ENCODE peak calls at places on chromosome 15, in seven cellular contexts. H is pancreas, O is cardiac muscle cell, Y is ovary, C is psoas muscle, R is spleen, W is fibroblast of lung. K is an unnamed sample.

GRCh38 chr15:27238209-27238608 is 267.2 kb downstream of the GABRG3 start:
- DNase-seq in H (no peak), O (no peak), Y (no peak), C (no peak), R (no peak), W (no peak), K (no peak)

GRCh38 chr15:39213385-39213840 is 367.5 kb upstream of the THBS1 start:
- DNase-seq in H (no peak), O (peak), Y (peak), C (no peak), R (no peak), W (peak), K (no peak)

GRCh38 chr15:32691316-32692032 is 26.3 kb upstream of the GREM1 start:
- DNase-seq in H (no peak), O (no peak), Y (no peak), C (no peak), R (no peak), W (no peak), K (no peak)

GRCh38 chr15:40137011-40137906 is 23.6 kb upstream of the BUB1B start:
- DNase-seq in H (no peak), O (no peak), Y (no peak), C (no peak), R (no peak), W (no peak), K (no peak)

GRCh38 chr15:52021892-52022540 is 3.0 kb downstream of the MAPK6 start:
- DNase-seq in H (no peak), O (no peak), Y (no peak), C (no peak), R (no peak), W (no peak), K (no peak)

GRCh38 chr15:30941520-30941919 is 37.8 kb downstream of the FAN1 start:
- DNase-seq in H (no peak), O (no peak), Y (no peak), C (no peak), R (no peak), W (no peak), K (no peak)

GRCh38 chr15:43483306-43484128 is 9.4 kb downstream of the TP53BP1 start:
- DNase-seq in H (no peak), O (peak), Y (no peak), C (no peak), R (no peak), W (no peak), K (no peak)

GRCh38 chr15:101038327-101039003 is 119.3 kb downstream of the LRRK1 start:
- DNase-seq in H (peak), O (no peak), Y (peak), C (no peak), R (peak), W (no peak), K (no peak)

GRCh38 chr15:65304393-65305143 is at the start of gene RNU5B-1:
- DNase-seq in H (peak), O (peak), Y (peak), C (peak), R (peak), W (peak), K (peak)

GRCh38 chr15:70201376-70201775 is 103.7 kb upstream of the TLE3 start:
- DNase-seq in H (no peak), O (no peak), Y (no peak), C (no peak), R (peak), W (no peak), K (no peak)

GRCh38 chr15:96252148-96252547 is 78.4 kb upstream of the NR2F2 start:
- DNase-seq in H (no peak), O (no peak), Y (no peak), C (no peak), R (no peak), W (no peak), K (no peak)

GRCh38 chr15:71545223-71545760 is 265.1 kb upstream of the NR2E3 start:
- DNase-seq in H (no peak), O (no peak), Y (no peak), C (no peak), R (no peak), W (peak), K (no peak)

GRCh38 chr15:59885832-59886231 is 118.3 kb upstream of the FOXB1 start:
- DNase-seq in H (no peak), O (peak), Y (no peak), C (no peak), R (no peak), W (peak), K (no peak)

GRCh38 chr15:101441706-101442105 is 47.8 kb downstream of the PCSK6 start:
- DNase-seq in H (no peak), O (no peak), Y (no peak), C (no peak), R (no peak), W (no peak), K (no peak)

GRCh38 chr15:39429898-39430357 is 151.0 kb upstream of the THBS1 start:
- DNase-seq in H (no peak), O (peak), Y (no peak), C (no peak), R (no peak), W (peak), K (no peak)

GRCh38 chr15:31221936-31222515 is 104.6 kb upstream of the KLF13 start:
- DNase-seq in H (no peak), O (no peak), Y (no peak), C (no peak), R (no peak), W (no peak), K (no peak)

GRCh38 chr15:92960996-92961681 is 61.0 kb downstream of the CHD2 start:
- DNase-seq in H (no peak), O (no peak), Y (no peak), C (no peak), R (no peak), W (no peak), K (no peak)

GRCh38 chr15:77863491-77864105 is 213.9 kb downstream of the TBC1D2B start:
- DNase-seq in H (no peak), O (no peak), Y (no peak), C (no peak), R (peak), W (no peak), K (no peak)
- H3K27ac ChIP-seq in H (no peak), O (no peak), Y (no peak), C (no peak), R (no peak), W (no peak), K (no peak)

GRCh38 chr15:62485170-62485720 is 320.2 kb upstream of the C2CD4B start:
- DNase-seq in H (no peak), O (no peak), Y (no peak), C (no peak), R (no peak), W (no peak), K (no peak)
- H3K27ac ChIP-seq in H (no peak), O (no peak), Y (no peak), C (no peak), R (no peak), W (no peak), K (no peak)

GRCh38 chr15:68599560-68600071 is 20.8 kb downstream of the CORO2B start:
- DNase-seq in H (no peak), O (peak), Y (peak), C (no peak), R (peak), W (peak), K (no peak)
- H3K27ac ChIP-seq in H (no peak), O (no peak), Y (peak), C (no peak), R (no peak), W (peak), K (no peak)

DNA sequence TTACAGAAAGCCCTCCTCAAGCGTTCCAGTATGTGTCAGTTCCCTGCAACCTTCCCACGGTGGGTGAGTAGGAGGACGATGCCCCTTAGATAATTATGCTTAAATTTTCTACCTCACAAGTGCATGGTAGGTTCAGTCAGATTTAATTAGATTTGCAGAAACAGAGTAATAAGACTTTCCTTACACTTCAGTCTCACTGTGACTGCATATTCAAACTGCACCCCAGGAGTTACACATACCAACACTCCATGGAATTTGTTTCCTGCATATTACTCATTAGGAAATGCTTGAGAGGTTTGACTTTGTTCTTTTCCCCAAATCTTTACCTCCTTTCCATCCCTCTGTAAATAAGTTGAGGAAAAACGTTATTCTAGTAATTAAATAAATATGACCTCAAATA is 108.8 kb downstream of the ARRDC4 start:
- DNase-seq in H (no peak), O (no peak), Y (no peak), C (no peak), R (no peak), W (no peak), K (no peak)
- H3K27ac ChIP-seq in H (no peak), O (no peak), Y (no peak), C (no peak), R (no peak), W (no peak), K (no peak)

GRCh38 chr15:56736881-56737707 is 3.8 kb upstream of the ZNF280D start:
- DNase-seq in H (no peak), O (no peak), Y (no peak), C (no peak), R (no peak), W (no peak), K (no peak)
- H3K27ac ChIP-seq in H (no peak), O (no peak), Y (peak), C (no peak), R (no peak), W (no peak), K (no peak)

GRCh38 chr15:90036343-90036742 is 35.2 kb downstream of the ZNF710 start:
- DNase-seq in H (no peak), O (no peak), Y (no peak), C (peak), R (peak), W (no peak), K (no peak)
- H3K27ac ChIP-seq in H (no peak), O (peak), Y (no peak), C (no peak), R (peak), W (peak), K (no peak)

DNA sequence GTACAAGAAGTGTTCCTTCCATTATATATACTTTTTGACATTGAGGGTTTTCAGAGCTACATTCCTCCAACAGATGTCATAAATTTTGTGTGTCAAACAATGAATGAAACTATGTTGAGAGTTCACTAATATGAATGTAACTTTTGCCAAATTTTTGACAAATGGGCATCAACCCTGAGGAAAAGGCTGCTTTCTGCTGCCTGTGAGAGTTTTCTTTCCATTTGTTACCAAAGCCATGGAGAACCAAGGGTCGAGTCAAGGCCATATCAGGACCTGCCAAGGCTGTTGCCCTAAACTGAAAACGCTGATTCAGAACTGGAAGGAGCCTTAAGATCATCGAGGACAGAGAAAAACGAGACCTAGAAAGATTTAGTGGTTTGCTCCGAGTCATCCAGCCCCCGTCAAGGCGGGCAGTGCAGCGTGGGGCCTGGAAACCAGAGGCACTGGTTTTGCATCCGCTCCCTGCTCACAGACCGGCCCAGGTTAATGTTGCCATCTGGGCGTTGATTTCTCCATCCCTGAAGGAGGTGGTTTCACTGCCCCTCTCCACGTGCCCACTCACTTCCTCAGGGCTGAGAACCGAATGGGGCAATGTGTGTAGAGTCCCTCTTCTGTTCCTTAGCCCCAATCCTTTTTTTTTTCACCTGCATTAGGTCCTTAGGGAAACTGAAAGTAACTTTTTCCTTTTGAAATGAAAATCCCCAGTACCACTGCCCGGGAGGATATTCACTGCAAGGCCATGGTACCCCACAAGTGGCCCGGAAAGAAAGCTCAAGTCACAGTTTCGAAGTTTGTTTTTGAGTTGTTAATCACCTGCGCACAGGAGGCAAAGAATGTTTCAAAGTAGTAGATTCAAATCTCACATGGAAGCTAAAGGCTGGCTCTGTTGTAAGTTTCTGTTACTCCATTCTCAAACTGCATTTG is 32.8 kb downstream of the TPM1 start:
- DNase-seq in H (no peak), O (no peak), Y (peak), C (no peak), R (no peak), W (peak), K (no peak)
- H3K27ac ChIP-seq in H (peak), O (no peak), Y (peak), C (no peak), R (no peak), W (no peak), K (no peak)

DNA sequence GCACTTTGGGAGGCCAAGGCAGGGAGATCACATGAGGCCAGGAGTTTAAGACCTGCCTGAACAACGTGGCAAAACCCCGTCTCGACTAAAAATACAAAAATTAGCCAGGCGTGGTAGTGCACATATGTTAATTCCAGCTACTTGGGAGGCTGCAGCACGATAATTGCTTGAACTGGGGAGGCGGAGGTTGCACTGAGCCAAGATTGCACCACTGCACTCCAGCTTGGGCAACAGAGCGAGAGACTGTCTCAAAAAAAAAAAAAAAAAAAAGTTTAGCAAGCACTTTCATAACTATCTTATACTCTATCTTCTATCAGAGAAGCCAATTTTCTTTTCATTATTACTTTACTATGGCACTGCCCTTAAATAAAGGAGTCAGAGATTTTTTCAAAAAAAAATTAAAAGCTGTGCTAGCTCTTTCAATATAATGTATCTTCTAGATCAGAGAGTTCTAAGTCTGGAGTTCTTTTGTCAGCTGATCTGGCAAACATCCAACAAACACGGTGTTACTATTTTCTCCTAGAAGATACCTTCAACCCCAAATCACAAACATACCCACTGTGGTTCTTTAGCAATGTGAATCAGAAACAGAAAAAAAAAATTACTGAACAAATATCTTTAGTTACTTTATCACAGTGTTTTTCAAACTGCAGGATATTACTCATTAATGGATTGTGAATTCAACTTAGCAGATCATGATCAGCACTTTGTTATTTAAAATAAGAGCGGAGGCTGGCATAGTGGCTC is 3.0 kb downstream of the ZNF770 start:
- DNase-seq in H (no peak), O (peak), Y (no peak), C (peak), R (no peak), W (peak), K (no peak)
- H3K27ac ChIP-seq in H (no peak), O (peak), Y (no peak), C (peak), R (peak), W (no peak), K (no peak)

DNA sequence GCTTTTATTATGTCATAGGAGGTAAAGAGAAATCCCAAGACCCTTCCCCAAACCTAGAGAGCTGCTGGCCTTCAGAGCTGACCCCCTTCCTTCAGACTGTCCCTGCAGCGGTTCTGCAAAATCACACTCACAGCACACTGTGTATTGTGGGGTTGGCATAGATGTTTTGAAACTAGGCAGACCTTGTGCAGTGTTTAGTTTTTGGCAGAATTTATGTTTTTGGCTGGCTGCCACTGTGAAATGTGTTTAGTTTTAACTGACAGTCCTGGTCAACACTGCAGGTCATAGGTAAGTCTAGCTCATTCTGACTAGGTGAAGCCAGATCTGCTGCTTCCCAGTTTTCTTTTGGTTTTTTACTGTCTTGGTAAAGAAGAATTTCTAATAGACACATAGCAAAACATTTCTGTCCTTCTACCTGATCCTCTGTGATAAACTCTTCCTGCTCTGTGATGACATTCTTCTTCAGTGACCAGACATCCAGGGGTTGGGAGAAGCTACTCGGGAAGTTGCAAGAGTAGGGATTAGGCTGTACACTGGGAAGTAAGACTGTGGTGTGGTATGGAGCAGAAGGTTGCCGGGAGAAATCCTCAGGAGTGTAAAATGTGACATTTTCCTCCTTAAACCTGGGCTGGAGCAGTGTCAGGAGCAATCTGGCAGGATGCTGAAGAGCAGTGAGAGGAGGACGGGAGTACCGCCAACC is 209.6 kb upstream of the MCTP2 start:
- DNase-seq in H (no peak), O (no peak), Y (no peak), C (no peak), R (no peak), W (no peak), K (no peak)
- H3K27ac ChIP-seq in H (no peak), O (no peak), Y (no peak), C (no peak), R (no peak), W (no peak), K (no peak)

GRCh38 chr15:45667002-45667401 is 32.2 kb downstream of the SQOR start:
- DNase-seq in H (no peak), O (no peak), Y (no peak), C (no peak), R (no peak), W (no peak), K (no peak)

GRCh38 chr15:45670061-45670460 is 35.2 kb downstream of the SQOR start:
- DNase-seq in H (no peak), O (peak), Y (no peak), C (no peak), R (no peak), W (no peak), K (no peak)

GRCh38 chr15:45666119-45666875 is 31.5 kb downstream of the SQOR start:
- DNase-seq in H (no peak), O (no peak), Y (no peak), C (no peak), R (no peak), W (no peak), K (no peak)

GRCh38 chr15:45669422-45669821 is 34.6 kb downstream of the SQOR start:
- DNase-seq in H (no peak), O (no peak), Y (no peak), C (no peak), R (no peak), W (no peak), K (no peak)

DNA sequence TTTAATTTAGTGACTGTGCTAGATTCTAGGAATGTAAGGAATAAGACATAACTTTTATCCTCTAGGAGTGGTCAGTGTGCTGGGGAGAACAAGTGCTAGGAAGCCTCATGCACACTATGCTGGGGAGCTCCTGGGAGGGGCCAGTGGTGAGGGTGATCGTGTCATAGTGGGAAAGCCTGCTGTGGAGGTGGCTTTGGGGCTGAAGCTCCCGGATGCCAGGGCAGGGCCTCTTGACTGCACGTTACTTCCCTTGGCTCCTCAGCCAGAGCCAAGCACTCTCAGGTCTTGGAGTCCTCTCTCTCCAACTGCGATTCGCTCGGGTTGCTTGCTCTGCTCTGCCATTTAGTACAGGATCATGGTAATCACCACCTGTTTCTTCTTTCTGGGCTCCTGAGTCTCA is 33.6 kb downstream of the SQOR start:
- DNase-seq in H (no peak), O (no peak), Y (no peak), C (no peak), R (no peak), W (no peak), K (no peak)
- H3K27ac ChIP-seq in H (no peak), O (no peak), Y (no peak), C (no peak), R (no peak), W (no peak), K (no peak)

K was measured in MM.1S.